ENCODE peak calls at places on chromosomes 12 and 14, in seven cellular contexts. N is CD8-positive, alpha-beta memory T cell; U is tibial nerve; Z is aorta; C is GM23248; W is transverse colon; O is GM06990. G is an unnamed sample.

GRCh38 chr12:123483602-123484273 is 25.8 kb downstream of the SNRNP35 start:
- DNase-seq in N (no peak), U (no peak), Z (no peak), C (no peak), W (no peak), O (no peak), G (no peak)

GRCh38 chr14:20569066-20569465 is 8.2 kb upstream of the RNASE9 start:
- DNase-seq in N (no peak), U (no peak), Z (no peak), C (no peak), W (no peak), O (no peak), G (no peak)

GRCh38 chr14:30078827-30079402 is 151.3 kb upstream of the PRKD1 start:
- DNase-seq in N (no peak), U (no peak), Z (no peak), C (peak), W (no peak), O (no peak), G (no peak)

GRCh38 chr12:109475121-109475520 is 2.0 kb downstream of the KCTD10 start:
- DNase-seq in N (no peak), U (no peak), Z (no peak), C (no peak), W (no peak), O (no peak), G (no peak)

GRCh38 chr12:96812153-96812552 is 94.9 kb upstream of the NEDD1 start:
- DNase-seq in N (no peak), U (no peak), Z (no peak), C (no peak), W (no peak), O (no peak), G (no peak)

GRCh38 chr14:41875113-41875512 is 268.4 kb downstream of the LRFN5 start:
- DNase-seq in N (no peak), U (no peak), Z (no peak), C (peak), W (no peak), O (no peak), G (no peak)

GRCh38 chr14:72495668-72496067 is 398.2 kb downstream of the DPF3 start:
- DNase-seq in N (no peak), U (peak), Z (no peak), C (peak), W (no peak), O (no peak), G (no peak)

GRCh38 chr14:104343690-104344640 is 205.6 kb downstream of the KIF26A start:
- DNase-seq in N (no peak), U (no peak), Z (no peak), C (no peak), W (no peak), O (no peak), G (no peak)

GRCh38 chr12:71945883-71946282 is 7.2 kb downstream of the TPH2 start:
- DNase-seq in N (no peak), U (no peak), Z (no peak), C (no peak), W (no peak), O (no peak), G (no peak)

GRCh38 chr12:69321356-69321755 is 26.8 kb upstream of the LYZ start:
- DNase-seq in N (no peak), U (no peak), Z (no peak), C (no peak), W (no peak), O (no peak), G (no peak)

GRCh38 chr12:99386907-99387306 is 260.6 kb upstream of the GARIN6 start:
- DNase-seq in N (no peak), U (no peak), Z (no peak), C (peak), W (no peak), O (no peak), G (peak)

GRCh38 chr12:108712164-108712924 is 19.0 kb downstream of the CORO1C start:
- DNase-seq in N (no peak), U (no peak), Z (no peak), C (no peak), W (no peak), O (peak), G (peak)

GRCh38 chr12:74043343-74043742 is 494.3 kb upstream of the ATXN7L3B start:
- DNase-seq in N (no peak), U (no peak), Z (no peak), C (peak), W (no peak), O (no peak), G (no peak)
- H3K4me3 ChIP-seq in N (no peak), U (no peak), Z (no peak), C (no peak), W (no peak), O (no peak), G (no peak)

DNA sequence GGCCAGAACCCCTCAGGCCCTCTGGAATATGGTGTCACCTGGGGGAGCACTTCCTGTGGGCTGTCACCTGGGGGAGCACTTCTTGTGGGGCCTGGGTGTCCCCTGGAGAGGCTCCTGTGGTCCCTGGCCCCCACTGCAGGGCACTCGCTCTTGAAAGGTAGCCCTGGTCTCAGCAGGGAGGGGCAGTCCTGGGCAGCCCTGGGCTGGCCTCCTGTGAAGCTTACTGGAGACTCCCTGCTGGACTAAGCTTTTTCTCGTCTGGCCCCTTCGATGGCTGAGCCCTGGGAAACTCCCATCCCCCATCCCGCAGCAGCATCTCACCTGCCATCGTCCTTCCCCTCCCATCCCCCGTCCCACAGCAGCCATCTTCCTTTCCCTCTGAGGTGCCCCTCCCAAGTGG is 17.7 kb downstream of the FBRSL1 start:
- DNase-seq in N (no peak), U (no peak), Z (no peak), C (no peak), W (no peak), O (no peak), G (no peak)
- H3K4me3 ChIP-seq in N (no peak), U (no peak), Z (no peak), C (no peak), W (no peak), O (no peak), G (no peak)

GRCh38 chr12:26001530-26001929 is 43.0 kb downstream of the RASSF8 start:
- DNase-seq in N (no peak), U (no peak), Z (no peak), C (no peak), W (no peak), O (no peak), G (no peak)

GRCh38 chr12:25997401-25997973 is 39.0 kb downstream of the RASSF8 start:
- DNase-seq in N (no peak), U (no peak), Z (no peak), C (peak), W (no peak), O (no peak), G (no peak)

GRCh38 chr12:26000883-26001282 is 42.4 kb downstream of the RASSF8 start:
- DNase-seq in N (no peak), U (no peak), Z (no peak), C (no peak), W (no peak), O (no peak), G (no peak)

GRCh38 chr12:26007563-26007962 is 49.1 kb downstream of the RASSF8 start:
- DNase-seq in N (no peak), U (no peak), Z (no peak), C (no peak), W (no peak), O (no peak), G (no peak)

GRCh38 chr12:26003065-26003464 is 44.6 kb downstream of the RASSF8 start:
- DNase-seq in N (no peak), U (no peak), Z (no peak), C (no peak), W (no peak), O (no peak), G (no peak)
- H3K4me3 ChIP-seq in N (no peak), U (no peak), Z (no peak), C (no peak), W (no peak), O (no peak), G (no peak)

DNA sequence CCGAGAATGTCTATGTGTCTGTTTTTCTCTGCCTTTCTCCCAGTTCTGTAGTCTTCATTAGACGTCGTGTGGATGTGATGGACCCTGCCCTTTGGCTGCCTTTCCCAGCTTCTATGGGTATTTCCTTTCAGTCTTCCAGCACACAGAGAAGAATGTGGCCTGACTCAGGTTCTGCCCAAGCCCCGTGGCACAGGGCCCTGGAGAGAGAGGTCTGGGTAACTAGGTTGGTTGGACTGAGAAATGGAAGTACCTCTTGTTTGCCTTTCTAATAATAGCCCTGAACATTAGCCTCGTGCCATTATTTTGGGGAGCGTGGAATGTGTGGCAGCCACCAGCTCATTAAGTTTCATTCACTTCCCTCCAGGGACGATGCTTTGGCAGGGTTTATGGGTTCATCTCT is 3.9 kb downstream of the FOXJ2 start:
- DNase-seq in N (no peak), U (no peak), Z (peak), C (peak), W (no peak), O (no peak), G (no peak)
- H3K4me3 ChIP-seq in N (no peak), U (no peak), Z (no peak), C (peak), W (no peak), O (no peak), G (no peak)

DNA sequence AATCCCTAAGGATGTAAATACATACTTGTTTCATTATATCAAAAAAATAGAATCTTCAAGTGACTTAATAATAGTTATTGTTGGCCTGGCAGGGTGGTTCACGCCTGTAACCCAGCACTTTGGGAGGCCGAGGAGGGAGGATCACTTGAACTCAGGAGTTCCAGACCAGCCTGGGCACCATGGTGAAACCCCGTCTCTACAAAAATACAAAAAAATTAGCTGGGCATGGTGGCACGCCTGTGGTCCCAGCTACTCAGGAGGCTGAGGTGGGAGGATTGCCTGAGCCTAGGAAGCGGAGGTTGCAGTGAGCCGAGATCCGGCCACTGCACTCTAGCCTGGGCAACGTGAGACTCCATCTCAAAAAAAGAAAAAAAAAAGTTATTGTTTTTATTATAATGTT is 1.7 kb downstream of the USP15 start:
- DNase-seq in N (no peak), U (no peak), Z (no peak), C (no peak), W (no peak), O (no peak), G (no peak)
- H3K4me3 ChIP-seq in N (peak), U (no peak), Z (peak), C (peak), W (no peak), O (peak), G (peak)

DNA sequence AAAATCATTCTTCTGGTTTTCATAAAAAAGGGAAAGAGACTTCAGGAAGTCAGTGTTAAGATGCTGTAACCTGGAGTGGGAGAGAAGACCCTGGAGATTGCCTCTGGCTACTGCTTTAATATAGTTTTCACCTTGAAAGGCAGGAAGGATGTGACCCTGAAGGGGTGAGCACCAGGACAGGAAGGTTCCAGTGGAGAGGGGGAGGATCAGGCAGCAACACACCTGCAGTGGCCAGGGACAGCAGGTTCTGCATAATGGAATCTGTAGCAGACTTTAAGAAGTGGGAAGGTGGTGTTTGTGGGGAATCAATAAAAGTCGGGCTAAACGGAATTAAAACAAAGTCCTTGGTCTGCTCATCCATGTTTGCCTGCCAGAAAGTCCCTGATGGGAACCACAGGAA is 6.3 kb upstream of the HEATR5A start:
- DNase-seq in N (no peak), U (no peak), Z (no peak), C (no peak), W (no peak), O (no peak), G (no peak)
- H3K4me3 ChIP-seq in N (no peak), U (no peak), Z (no peak), C (no peak), W (no peak), O (no peak), G (no peak)

GRCh38 chr14:75216427-75217006 is 40.1 kb upstream of the TMED10 start:
- DNase-seq in N (no peak), U (no peak), Z (no peak), C (no peak), W (no peak), O (no peak), G (no peak)
- H3K4me3 ChIP-seq in N (no peak), U (no peak), Z (no peak), C (no peak), W (no peak), O (no peak), G (no peak)